ENCODE peak calls at places on chromosomes 3 and 15, in four cellular contexts. Z, S, H and K are unnamed samples.

GRCh38 chr3:27976933-27977332 is 254.8 kb upstream of the EOMES start:
- DNase-seq in Z (no peak), S (no peak), H (no peak), K (peak)

GRCh38 chr3:147414369-147415135 is 5.4 kb downstream of the ZIC1 start:
- DNase-seq in Z (no peak), S (no peak), H (no peak), K (no peak)

GRCh38 chr3:23826382-23827061 is 20.8 kb downstream of the UBE2E1 start:
- DNase-seq in Z (peak), S (no peak), H (no peak), K (peak)

GRCh38 chr15:35740761-35741160 is 194.8 kb upstream of the DPH6 start:
- DNase-seq in Z (no peak), S (no peak), H (no peak), K (peak)

GRCh38 chr15:57667171-57667924 is 39.2 kb upstream of the POLR2M start:
- DNase-seq in Z (no peak), S (no peak), H (peak), K (peak)

GRCh38 chr3:114093596-114093995 is 37.1 kb downstream of the QTRT2 start:
- DNase-seq in Z (no peak), S (no peak), H (peak), K (peak)

GRCh38 chr15:67542192-67542461 is 376 bp upstream of the MAP2K5 start:
- DNase-seq in Z (no peak), S (no peak), H (peak), K (no peak)

GRCh38 chr3:123287051-123287961 is 85.6 kb downstream of the SEC22A start:
- DNase-seq in Z (no peak), S (no peak), H (no peak), K (no peak)

GRCh38 chr3:171192176-171192854 is 165.8 kb upstream of the SLC2A2 start:
- DNase-seq in Z (no peak), S (no peak), H (peak), K (peak)

GRCh38 chr3:184156522-184156955 is 1.4 kb downstream of the DVL3 start:
- DNase-seq in Z (peak), S (no peak), H (peak), K (peak)

GRCh38 chr3:127394984-127395662 is 107.3 kb upstream of the PRR20G start:
- DNase-seq in Z (no peak), S (no peak), H (no peak), K (no peak)

GRCh38 chr3:13543251-13543650 is 5.7 kb upstream of the FBLN2 start:
- DNase-seq in Z (peak), S (no peak), H (peak), K (peak)

GRCh38 chr3:164459526-164460151 is 618.7 kb downstream of the SI start:
- DNase-seq in Z (no peak), S (no peak), H (peak), K (no peak)

GRCh38 chr3:131403216-131403895 is 21.8 kb downstream of the NUDT16 start:
- DNase-seq in Z (no peak), S (no peak), H (no peak), K (no peak)

GRCh38 chr3:35291837-35292236 is 347.5 kb upstream of the ARPP21 start:
- DNase-seq in Z (no peak), S (no peak), H (no peak), K (no peak)

GRCh38 chr15:83106994-83107840 is at the start of gene TM6SF1:
- DNase-seq in Z (peak), S (peak), H (peak), K (peak)

GRCh38 chr3:156633335-156633734 is 41.1 kb upstream of the TIPARP start:
- DNase-seq in Z (peak), S (no peak), H (no peak), K (peak)

GRCh38 chr3:43031490-43032216 is 52.5 kb downstream of the GASK1A start:
- DNase-seq in Z (peak), S (no peak), H (no peak), K (no peak)

GRCh38 chr15:75673426-75674247 is 25.9 kb downstream of the SNX33 start:
- DNase-seq in Z (peak), S (no peak), H (no peak), K (peak)

GRCh38 chr3:141303481-141304223 is 64.7 kb upstream of the ZBTB38 start:
- DNase-seq in Z (no peak), S (peak), H (peak), K (peak)

GRCh38 chr3:64022451-64023186 is 675 bp downstream of the PSMD6 start:
- DNase-seq in Z (no peak), S (no peak), H (no peak), K (peak)

GRCh38 chr3:51388286-51389029 is 2.6 kb upstream of the RBM15B start:
- DNase-seq in Z (no peak), S (peak), H (no peak), K (peak)